ENCODE peak calls at places on chromosomes 16 and 17, in four cellular contexts. One of them, this sample, is unnamed.

GRCh38 chr17:35889818-35890773 is 9.9 kb upstream of the CCL5 start:
- DNase-seq in A549: no peak
- DNase-seq in GM12878: no peak
- DNase-seq in HepG2: no peak
- DNase-seq in this sample: no peak

GRCh38 chr16:83882118-83882879 is 16.6 kb upstream of the MLYCD start:
- DNase-seq in A549: no peak
- DNase-seq in GM12878: no peak
- DNase-seq in HepG2: no peak
- DNase-seq in this sample: no peak

GRCh38 chr17:77736207-77736600 is 222.3 kb upstream of the TNRC6C start:
- DNase-seq in A549: no peak
- DNase-seq in GM12878: no peak
- DNase-seq in HepG2: no peak
- DNase-seq in this sample: no peak

GRCh38 chr17:44191389-44191788 is 4.6 kb downstream of the TMUB2 start:
- DNase-seq in A549: no peak
- DNase-seq in GM12878: no peak
- DNase-seq in HepG2: no peak
- DNase-seq in this sample: no peak

GRCh38 chr16:27883576-27883975 is 179.9 kb downstream of the GSG1L start:
- DNase-seq in A549: no peak
- DNase-seq in GM12878: no peak
- DNase-seq in HepG2: no peak
- DNase-seq in this sample: no peak

GRCh38 chr17:76623271-76624146 is 20.0 kb downstream of the ST6GALNAC1 start:
- DNase-seq in A549: peak
- DNase-seq in GM12878: no peak
- DNase-seq in HepG2: peak
- DNase-seq in this sample: peak

GRCh38 chr16:56356276-56357241 is 68.8 kb downstream of the AMFR start:
- DNase-seq in A549: peak
- DNase-seq in GM12878: peak
- DNase-seq in HepG2: peak
- DNase-seq in this sample: peak

GRCh38 chr17:78255029-78255656 is 23.7 kb downstream of the TMEM235 start:
- DNase-seq in A549: no peak
- DNase-seq in GM12878: no peak
- DNase-seq in HepG2: no peak
- DNase-seq in this sample: no peak

GRCh38 chr17:21573961-21574610 is 118.2 kb upstream of the KCNJ18 start:
- DNase-seq in A549: no peak
- DNase-seq in GM12878: no peak
- DNase-seq in HepG2: no peak
- DNase-seq in this sample: no peak

GRCh38 chr17:77470800-77471733 is 330.3 kb downstream of the SEC14L1 start:
- DNase-seq in A549: peak
- DNase-seq in GM12878: no peak
- DNase-seq in HepG2: peak
- DNase-seq in this sample: peak

GRCh38 chr17:49252148-49252682 is 21.6 kb upstream of the PHOSPHO1 start:
- DNase-seq in A549: no peak
- DNase-seq in GM12878: no peak
- DNase-seq in HepG2: peak
- DNase-seq in this sample: peak

GRCh38 chr16:4894276-4895150 is 42.4 kb downstream of the PPL start:
- DNase-seq in A549: peak
- DNase-seq in GM12878: no peak
- DNase-seq in HepG2: no peak
- DNase-seq in this sample: peak

GRCh38 chr16:49698416-49698815 is 157.5 kb downstream of the ZNF423 start:
- DNase-seq in A549: no peak
- DNase-seq in GM12878: no peak
- DNase-seq in HepG2: no peak
- DNase-seq in this sample: peak

GRCh38 chr16:26993988-26994387 is 72.7 kb upstream of the C16orf82 start:
- DNase-seq in A549: no peak
- DNase-seq in GM12878: no peak
- DNase-seq in HepG2: no peak
- DNase-seq in this sample: no peak

GRCh38 chr17:80899402-80900268 is 92.0 kb upstream of the CHMP6 start:
- DNase-seq in A549: peak
- DNase-seq in GM12878: no peak
- DNase-seq in HepG2: peak
- DNase-seq in this sample: peak

GRCh38 chr16:10988879-10989278 is 44.5 kb downstream of the CLEC16A start:
- DNase-seq in A549: no peak
- DNase-seq in GM12878: no peak
- DNase-seq in HepG2: no peak
- DNase-seq in this sample: no peak

GRCh38 chr16:27369806-27370205 is 32.2 kb upstream of the IL21R start:
- DNase-seq in A549: no peak
- DNase-seq in GM12878: no peak
- DNase-seq in HepG2: peak
- DNase-seq in this sample: no peak

GRCh38 chr16:79707867-79708266 is 107.3 kb upstream of the MAF start:
- DNase-seq in A549: no peak
- DNase-seq in GM12878: no peak
- DNase-seq in HepG2: no peak
- DNase-seq in this sample: no peak

GRCh38 chr16:68075980-68076379 is 9.2 kb upstream of the NFATC3 start:
- DNase-seq in A549: no peak
- DNase-seq in GM12878: no peak
- DNase-seq in HepG2: no peak
- DNase-seq in this sample: no peak

GRCh38 chr17:38509008-38509771 is 80.9 kb downstream of the ARHGAP23 start:
- DNase-seq in A549: peak
- DNase-seq in GM12878: no peak
- DNase-seq in HepG2: peak
- DNase-seq in this sample: peak

GRCh38 chr17:75945202-75945601 is 4.4 kb upstream of the FBF1 start:
- DNase-seq in A549: no peak
- DNase-seq in GM12878: no peak
- DNase-seq in HepG2: no peak
- DNase-seq in this sample: no peak

GRCh38 chr17:42120161-42121065 is 754 bp downstream of the KAT2A start:
- DNase-seq in A549: peak
- DNase-seq in GM12878: no peak
- DNase-seq in HepG2: peak
- DNase-seq in this sample: peak

GRCh38 chr17:39360537-39360936 is 40.9 kb downstream of the FBXL20 start:
- DNase-seq in A549: no peak
- DNase-seq in GM12878: no peak
- DNase-seq in HepG2: no peak
- DNase-seq in this sample: peak

GRCh38 chr17:33873218-33873617 is 381.9 kb upstream of the CCL2 start:
- DNase-seq in A549: no peak
- DNase-seq in GM12878: no peak
- DNase-seq in HepG2: no peak
- DNase-seq in this sample: peak

GRCh38 chr16:8677481-8677880 is 3.1 kb downstream of the ABAT start:
- DNase-seq in A549: no peak
- DNase-seq in GM12878: no peak
- DNase-seq in HepG2: no peak
- DNase-seq in this sample: no peak

GRCh38 chr17:14019186-14019956 is 49.9 kb upstream of the COX10 start:
- DNase-seq in A549: no peak
- DNase-seq in GM12878: no peak
- DNase-seq in HepG2: no peak
- DNase-seq in this sample: peak

GRCh38 chr16:81181013-81181720 is 57.3 kb upstream of the BCO1 start:
- DNase-seq in A549: peak
- DNase-seq in GM12878: no peak
- DNase-seq in HepG2: peak
- DNase-seq in this sample: peak

GRCh38 chr16:4313563-4314531 is 2.0 kb upstream of the GLIS2 start:
- DNase-seq in A549: peak
- DNase-seq in GM12878: no peak
- DNase-seq in HepG2: peak
- DNase-seq in this sample: peak

GRCh38 chr16:65342231-65342866 is 220.5 kb upstream of the CDH11 start:
- DNase-seq in A549: no peak
- DNase-seq in GM12878: no peak
- DNase-seq in HepG2: no peak
- DNase-seq in this sample: no peak

GRCh38 chr17:61388561-61389356 is 10.9 kb upstream of the TBX2 start:
- DNase-seq in A549: no peak
- DNase-seq in GM12878: no peak
- DNase-seq in HepG2: no peak
- DNase-seq in this sample: no peak

GRCh38 chr17:35164716-35165115 is 17.1 kb downstream of the UNC45B start:
- DNase-seq in A549: no peak
- DNase-seq in GM12878: no peak
- DNase-seq in HepG2: no peak
- DNase-seq in this sample: no peak

GRCh38 chr16:19210968-19211367 is 42.9 kb downstream of the SYT17 start:
- DNase-seq in A549: no peak
- DNase-seq in GM12878: peak
- DNase-seq in HepG2: no peak
- DNase-seq in this sample: no peak

GRCh38 chr17:78957076-78957475 is 22.6 kb downstream of the LGALS3BP start:
- DNase-seq in A549: no peak
- DNase-seq in GM12878: no peak
- DNase-seq in HepG2: no peak
- DNase-seq in this sample: no peak

GRCh38 chr17:70076189-70076588 is 1.2 kb downstream of the KCNJ16 start:
- DNase-seq in A549: no peak
- DNase-seq in GM12878: no peak
- DNase-seq in HepG2: no peak
- DNase-seq in this sample: no peak

GRCh38 chr17:19978206-19978802 is 676 bp upstream of the AKAP10 start:
- DNase-seq in A549: no peak
- DNase-seq in GM12878: peak
- DNase-seq in HepG2: no peak
- DNase-seq in this sample: no peak

GRCh38 chr17:1724869-1725641 is 551 bp downstream of the WDR81 start:
- DNase-seq in A549: no peak
- DNase-seq in GM12878: no peak
- DNase-seq in HepG2: no peak
- DNase-seq in this sample: no peak

GRCh38 chr17:1727258-1727789 is 2.8 kb downstream of the WDR81 start:
- DNase-seq in A549: no peak
- DNase-seq in GM12878: no peak
- DNase-seq in HepG2: no peak
- DNase-seq in this sample: no peak

GRCh38 chr17:1726626-1727257 is 2.2 kb downstream of the WDR81 start:
- DNase-seq in A549: no peak
- DNase-seq in GM12878: no peak
- DNase-seq in HepG2: no peak
- DNase-seq in this sample: no peak

GRCh38 chr17:1725642-1726511 is 1.4 kb downstream of the WDR81 start:
- DNase-seq in A549: no peak
- DNase-seq in GM12878: no peak
- DNase-seq in HepG2: no peak
- DNase-seq in this sample: no peak

DNA sequence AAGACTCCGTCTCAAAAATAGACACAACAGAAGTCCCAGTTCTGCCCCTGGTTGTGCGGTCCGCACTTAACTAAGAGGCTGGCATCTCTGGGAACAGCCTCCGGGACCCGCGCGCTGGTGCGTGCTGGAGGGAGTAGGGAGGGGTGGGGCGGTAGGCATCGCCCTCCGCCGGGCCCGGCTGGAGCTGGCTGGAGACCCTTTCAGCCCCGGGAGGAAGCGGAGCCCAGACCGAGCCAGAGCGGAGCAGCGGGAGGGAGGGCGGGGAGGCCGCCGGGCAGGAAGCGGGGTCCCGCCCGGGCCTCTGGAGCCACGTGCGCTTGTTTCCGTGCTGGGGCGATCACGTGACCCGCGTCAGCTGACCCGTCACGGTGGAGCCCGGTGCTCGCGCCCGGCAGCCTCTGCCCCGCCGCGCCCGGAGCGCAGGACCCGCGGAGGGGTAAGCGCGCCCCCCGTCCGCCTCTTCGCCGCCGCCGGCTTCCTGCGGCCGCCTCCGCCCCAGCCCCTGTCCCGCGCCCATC is at the start of gene WDR81:
- DNase-seq in A549: peak
- DNase-seq in GM12878: no peak
- DNase-seq in HepG2: peak
- DNase-seq in this sample: peak
- TF ChIP-seq POLR2AphosphoS2 in A549: no peak
- TF ChIP-seq POLR2AphosphoS2 in GM12878: no peak
- TF ChIP-seq POLR2AphosphoS2 in HepG2: no peak
- TF ChIP-seq POLR2AphosphoS2 in this sample: no peak

GRCh38 chr16:87780385-87780989 is 14.7 kb upstream of the KLHDC4 start:
- DNase-seq in A549: no peak
- DNase-seq in GM12878: peak
- DNase-seq in HepG2: no peak
- DNase-seq in this sample: peak
- TF ChIP-seq POLR2AphosphoS2 in A549: no peak
- TF ChIP-seq POLR2AphosphoS2 in GM12878: no peak
- TF ChIP-seq POLR2AphosphoS2 in HepG2: no peak
- TF ChIP-seq POLR2AphosphoS2 in this sample: no peak

DNA sequence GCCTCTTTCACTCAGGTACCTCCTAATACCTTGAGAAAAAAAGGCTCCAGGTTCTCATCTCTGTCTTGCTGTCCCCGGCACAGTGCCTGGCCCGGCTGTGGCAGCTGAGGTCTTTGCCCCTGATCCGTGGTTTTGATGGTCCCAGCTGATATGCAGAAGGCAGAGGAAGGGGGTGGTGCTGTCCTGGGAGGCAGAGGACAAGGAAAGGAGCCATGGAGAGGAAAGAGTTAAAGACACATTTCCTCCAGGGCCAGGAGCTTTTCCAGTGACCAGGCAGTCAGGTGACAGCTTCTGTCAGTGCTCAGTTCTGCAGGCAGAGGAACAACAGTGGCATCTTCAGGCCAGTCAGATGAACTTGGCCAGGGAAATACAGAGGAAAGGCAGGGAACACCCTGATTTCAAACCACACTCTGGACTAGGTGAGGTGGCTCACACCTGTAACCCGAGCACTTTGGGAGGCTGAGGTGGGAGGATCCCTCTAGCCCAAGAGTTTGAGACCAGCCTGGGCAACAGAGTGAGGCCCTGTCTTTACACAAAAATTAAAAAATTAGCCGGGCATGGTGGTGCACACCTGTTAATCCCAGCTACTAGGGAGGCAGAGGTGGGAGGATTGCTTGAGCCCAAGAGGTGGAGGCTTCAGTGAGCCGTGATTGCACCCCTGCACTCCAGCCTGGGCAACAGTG is 3.3 kb upstream of the COG1 start:
- DNase-seq in A549: peak
- DNase-seq in GM12878: no peak
- DNase-seq in HepG2: peak
- DNase-seq in this sample: peak
- TF ChIP-seq POLR2AphosphoS2 in A549: no peak
- TF ChIP-seq POLR2AphosphoS2 in GM12878: no peak
- TF ChIP-seq POLR2AphosphoS2 in HepG2: no peak
- TF ChIP-seq POLR2AphosphoS2 in this sample: no peak

DNA sequence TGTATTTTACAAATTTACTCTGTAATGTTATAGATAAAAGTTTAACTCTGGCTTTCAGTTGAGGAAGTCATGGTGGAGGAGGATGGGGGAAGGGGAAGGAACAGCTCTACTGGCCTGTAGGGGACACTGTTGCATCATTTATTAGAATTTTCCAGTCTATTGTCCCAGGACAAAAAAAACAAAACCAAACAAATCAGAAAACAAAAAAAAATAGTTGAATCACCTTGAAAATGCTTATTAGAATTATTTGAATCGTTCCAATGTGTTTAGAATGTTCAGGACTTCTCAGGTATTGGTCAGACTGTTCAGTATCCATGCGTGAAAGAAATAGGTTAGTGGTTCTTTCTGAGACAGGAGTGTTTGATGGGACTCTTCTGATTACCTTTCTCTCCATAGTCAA is 242.0 kb downstream of the FTO start:
- DNase-seq in A549: peak
- DNase-seq in GM12878: no peak
- DNase-seq in HepG2: peak
- DNase-seq in this sample: peak
- TF ChIP-seq POLR2AphosphoS2 in A549: no peak
- TF ChIP-seq POLR2AphosphoS2 in GM12878: no peak
- TF ChIP-seq POLR2AphosphoS2 in HepG2: no peak
- TF ChIP-seq POLR2AphosphoS2 in this sample: no peak